ENCODE peak calls at places on chromosomes 12 and 14, in seven cellular contexts. A is HCT116, T is HepG2, N is K562, X is H1, M is T47D, Y is GM12878. U is an unnamed sample.

GRCh38 chr14:70804556-70805162 is 4.7 kb downstream of the MAP3K9 start:
- DNase-seq in N (no peak), M (peak; percentile 45), Y (no peak), T (no peak), X (no peak), A (no peak), U (no peak)

GRCh38 chr12:15540469-15540872 is 218.2 kb downstream of the PTPRO start:
- DNase-seq in N (no peak), M (no peak), Y (no peak), A (no peak), X (no peak), T (no peak), U (no peak)

GRCh38 chr14:96086574-96087077 is 47.5 kb downstream of the C14orf132 start:
- DNase-seq in T (no peak), Y (no peak), X (no peak), A (no peak), N (no peak), M (no peak), U (no peak)

GRCh38 chr12:114213055-114213561 is 192.8 kb downstream of the TBX5 start:
- DNase-seq in A (no peak), T (no peak), X (no peak), Y (no peak), N (peak; percentile 20), M (no peak), U (no peak)

GRCh38 chr14:50399251-50400032 is 2.8 kb upstream of the CDKL1 start:
- DNase-seq in Y (no peak), T (no peak), A (peak; percentile 4), X (no peak), M (peak; percentile 80), N (no peak), U (no peak)

GRCh38 chr12:104458645-104459555 is 2.2 kb downstream of the CHST11 start:
- DNase-seq in T (no peak), N (peak; percentile 30), M (no peak), X (no peak), Y (no peak), A (no peak), U (peak; percentile 28)

GRCh38 chr14:50792634-50793068 is 38.3 kb downstream of the NIN start:
- DNase-seq in M (no peak), T (no peak), X (no peak), N (no peak), Y (no peak), A (no peak), U (no peak)

GRCh38 chr12:82964446-82964845 is 277.7 kb downstream of the TMTC2 start:
- DNase-seq in X (no peak), M (no peak), T (no peak), Y (no peak), N (no peak), A (no peak), U (no peak)

GRCh38 chr12:125092108-125092871 is 27.1 kb downstream of the AACS start:
- DNase-seq in N (no peak), M (no peak), X (no peak), A (no peak), T (no peak), Y (no peak), U (no peak)

GRCh38 chr12:118743896-118744700 is 237.2 kb upstream of the SRRM4 start:
- DNase-seq in Y (no peak), X (no peak), M (no peak), A (no peak), N (no peak), T (no peak), U (peak; percentile 34)
- TF ChIP-seq JUND in Y (no peak), X (no peak), M (no peak), A (no peak), N (no peak), T (no peak), U (no peak)

DNA sequence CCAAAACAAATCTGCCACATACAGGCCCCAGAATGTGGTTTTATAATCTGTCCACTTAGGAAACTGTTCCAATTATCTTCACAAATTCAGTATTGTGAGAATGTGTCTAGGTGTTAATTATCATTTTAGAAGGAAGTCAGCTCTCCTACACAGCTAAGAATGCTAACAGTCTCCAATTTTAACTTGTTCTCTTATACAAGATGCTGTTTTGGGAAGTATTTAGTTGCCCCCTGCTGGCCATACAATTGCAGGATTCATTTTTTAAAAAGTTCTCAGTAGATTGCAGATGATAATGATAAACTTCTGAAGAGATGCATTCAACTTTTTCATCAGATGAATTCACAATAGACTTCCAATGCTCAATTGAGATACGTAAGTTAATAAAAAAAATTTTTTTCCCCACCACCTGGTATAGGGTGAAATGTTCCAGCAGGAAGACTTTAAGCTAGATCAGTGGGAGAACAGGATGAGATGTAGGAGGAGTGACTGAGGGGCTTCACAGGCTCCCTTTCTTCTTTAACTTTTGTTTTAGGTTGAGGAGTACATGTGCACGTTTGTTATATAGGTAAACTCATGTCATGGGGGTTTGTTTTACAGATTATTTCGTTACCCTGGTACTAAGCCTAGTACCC is 27.3 kb upstream of the OSBPL8 start:
- DNase-seq in A (peak; percentile 27), X (no peak), N (peak; percentile 17), T (peak; percentile 28), Y (no peak), M (peak; percentile 66), U (peak; percentile 16)
- TF ChIP-seq JUND in A (no peak), X (no peak), N (no peak), T (no peak), Y (no peak), M (no peak), U (no peak)

GRCh38 chr14:75833326-75834020 is 148.3 kb downstream of the TGFB3 start:
- DNase-seq in A (no peak), M (no peak), T (no peak), Y (no peak), N (no peak), X (no peak), U (no peak)

GRCh38 chr14:75831971-75832370 is 149.8 kb downstream of the TGFB3 start:
- DNase-seq in N (peak; percentile 25), X (no peak), Y (no peak), M (peak; percentile 98), A (no peak), T (no peak), U (no peak)

GRCh38 chr14:75831455-75831854 is 150.3 kb downstream of the TGFB3 start:
- DNase-seq in T (peak; percentile 27), Y (no peak), A (no peak), M (peak; percentile 95), X (no peak), N (peak; percentile 72), U (no peak)

GRCh38 chr14:75835156-75836141 is 146.3 kb downstream of the TGFB3 start:
- DNase-seq in M (no peak), A (no peak), Y (no peak), X (no peak), N (no peak), T (peak; percentile 41), U (no peak)

GRCh38 chr14:75832621-75833297 is 149.0 kb downstream of the TGFB3 start:
- DNase-seq in N (peak; percentile 68), T (no peak), Y (no peak), A (no peak), M (peak; percentile 56), X (no peak), U (no peak)
- TF ChIP-seq JUND in N (no peak), T (no peak), Y (no peak), A (no peak), M (no peak), X (no peak), U (no peak)

GRCh38 chr14:106080922-106081321 is 554.5 kb downstream of the TMEM121 start:
- DNase-seq in T (no peak), N (no peak), Y (no peak), X (no peak), M (no peak), A (no peak), U (no peak)
- TF ChIP-seq JUND in T (no peak), N (no peak), Y (no peak), X (no peak), M (no peak), A (no peak), U (no peak)

GRCh38 chr12:51922762-51923505 is 15.6 kb downstream of the ACVRL1 start:
- DNase-seq in M (no peak), N (no peak), X (no peak), A (no peak), T (no peak), Y (peak; percentile 21), U (no peak)

GRCh38 chr12:51924551-51925399 is 17.5 kb downstream of the ACVRL1 start:
- DNase-seq in A (no peak), N (no peak), X (no peak), T (no peak), Y (no peak), M (no peak), U (no peak)

GRCh38 chr12:51925400-51926063 is 18.2 kb downstream of the ACVRL1 start:
- DNase-seq in M (no peak), N (no peak), A (no peak), X (no peak), T (no peak), Y (no peak), U (no peak)

GRCh38 chr12:51922146-51922545 is 14.8 kb downstream of the ACVRL1 start:
- DNase-seq in Y (no peak), X (no peak), M (no peak), N (no peak), A (no peak), T (no peak), U (no peak)

DNA sequence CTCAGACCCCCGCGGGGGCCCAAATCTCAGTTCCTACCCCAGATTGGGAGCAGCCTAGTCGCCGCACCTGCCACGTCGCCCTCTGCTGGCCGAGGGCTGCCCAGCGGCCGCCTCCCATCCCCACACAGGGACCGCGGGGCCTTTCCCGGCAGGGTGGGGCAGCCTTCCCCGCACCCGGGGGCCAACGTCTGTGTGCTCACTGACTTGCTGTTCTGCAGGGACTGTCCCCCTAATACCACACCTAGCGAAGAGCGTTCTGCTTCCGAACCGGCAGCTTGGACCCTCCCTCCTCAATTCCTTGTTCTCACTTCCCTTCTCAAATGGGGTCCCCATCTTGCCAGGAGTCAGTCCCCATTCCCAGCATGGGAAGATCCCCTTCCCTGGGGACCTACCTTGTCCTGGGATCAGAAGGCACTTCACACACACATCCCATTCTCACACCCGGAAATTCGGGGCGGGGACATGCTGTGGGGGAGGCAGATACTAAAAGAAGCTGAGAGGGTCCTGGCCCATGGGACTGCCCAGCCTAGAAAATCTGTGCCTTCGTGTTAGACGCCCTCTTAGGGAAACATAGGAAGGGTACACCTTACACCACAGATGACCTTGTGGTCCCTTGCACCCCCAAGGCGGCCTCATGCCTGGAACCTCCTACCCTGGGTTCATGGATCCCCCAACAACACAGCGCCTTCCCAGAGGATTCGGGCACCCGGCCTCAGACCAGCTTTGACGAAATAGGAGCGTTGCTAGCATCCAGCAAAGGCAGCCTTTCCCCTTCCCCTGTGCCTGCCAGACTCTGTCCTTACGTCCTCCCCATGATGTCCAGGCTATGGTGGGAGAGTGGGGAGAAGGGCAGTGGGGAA is 16.4 kb downstream of the ACVRL1 start:
- DNase-seq in M (no peak), X (no peak), N (peak; percentile 70), Y (no peak), A (no peak), T (no peak), U (peak; percentile 58)
- TF ChIP-seq JUND in M (no peak), X (no peak), N (no peak), Y (no peak), A (no peak), T (no peak), U (no peak)

GRCh38 chr14:75307700-75308379 is 29.2 kb downstream of the FOS start:
- DNase-seq in X (peak; percentile 75), A (peak; percentile 69), M (peak; percentile 92), N (peak; percentile 62), Y (no peak), T (peak; percentile 63), U (peak; percentile 70)
- TF ChIP-seq JUND in X (no peak), A (no peak), M (no peak), N (no peak), Y (no peak), T (no peak), U (no peak)

U was measured in SK-N-SH.